ENCODE peak calls at places on chromosomes 12 and 14, in six cellular contexts. W is tibial artery, M is cardiac fibroblast, S is A549, P is bronchial epithelial cell, H is GM10248. J is an unnamed sample.
A peak's percentile ranks its signal among the peaks of the same experiment; 100 is the strongest.

GRCh38 chr12:64120568-64120967 is 101.5 kb downstream of the KICS2 start:
- DNase-seq in H (no peak), M (no peak), S (no peak), P (peak; percentile 84), W (no peak), J (no peak)

GRCh38 chr14:64210211-64210610 is 84.0 kb downstream of the ESR2 start:
- DNase-seq in W (no peak), P (no peak), S (no peak), H (no peak), M (no peak), J (no peak)

GRCh38 chr12:107775093-107775721 is 703 bp downstream of the ASCL4 start:
- DNase-seq in H (no peak), W (no peak), S (no peak), P (no peak), M (no peak), J (peak; percentile 2)

GRCh38 chr12:94095618-94096017 is 52.8 kb upstream of the PLXNC1 start:
- DNase-seq in M (no peak), H (no peak), S (no peak), P (no peak), W (no peak), J (no peak)

GRCh38 chr14:49972840-49973239 is 80.0 kb downstream of the ARF6 start:
- DNase-seq in P (peak; percentile 95), M (peak; percentile 88), S (peak; percentile 72), W (no peak), H (no peak), J (peak; percentile 98)

GRCh38 chr14:24369463-24369862 is 1.5 kb downstream of the NFATC4 start:
- DNase-seq in W (peak; percentile 71), S (no peak), M (no peak), H (no peak), P (no peak), J (no peak)

GRCh38 chr12:113735146-113735545 is 231.0 kb downstream of the RBM19 start:
- DNase-seq in H (no peak), W (no peak), S (no peak), M (no peak), P (no peak), J (no peak)

GRCh38 chr14:88599761-88600439 is 37.1 kb downstream of the ZC3H14 start:
- DNase-seq in P (no peak), S (no peak), W (no peak), H (peak; percentile 73), M (no peak), J (no peak)

GRCh38 chr12:28222081-28222700 is 31.9 kb downstream of the CCDC91 start:
- DNase-seq in S (no peak), P (no peak), H (no peak), M (no peak), W (no peak), J (no peak)

GRCh38 chr12:43675048-43675904 is 83.3 kb downstream of the PUS7L start:
- DNase-seq in M (no peak), H (no peak), P (peak; percentile 8), S (no peak), W (no peak), J (no peak)

GRCh38 chr14:68359862-68360552 is 432.9 kb downstream of the ZFP36L1 start:
- DNase-seq in P (peak; percentile 58), M (peak; percentile 75), H (no peak), W (peak; percentile 88), S (peak; percentile 22), J (peak; percentile 25)

GRCh38 chr14:41225433-41225832 is 381.2 kb upstream of the LRFN5 start:
- DNase-seq in P (no peak), M (no peak), S (no peak), H (no peak), W (no peak), J (no peak)
- TF ChIP-seq CTCF in P (no peak), M (no peak), S (no peak), H (no peak), W (no peak), J (no peak)

DNA sequence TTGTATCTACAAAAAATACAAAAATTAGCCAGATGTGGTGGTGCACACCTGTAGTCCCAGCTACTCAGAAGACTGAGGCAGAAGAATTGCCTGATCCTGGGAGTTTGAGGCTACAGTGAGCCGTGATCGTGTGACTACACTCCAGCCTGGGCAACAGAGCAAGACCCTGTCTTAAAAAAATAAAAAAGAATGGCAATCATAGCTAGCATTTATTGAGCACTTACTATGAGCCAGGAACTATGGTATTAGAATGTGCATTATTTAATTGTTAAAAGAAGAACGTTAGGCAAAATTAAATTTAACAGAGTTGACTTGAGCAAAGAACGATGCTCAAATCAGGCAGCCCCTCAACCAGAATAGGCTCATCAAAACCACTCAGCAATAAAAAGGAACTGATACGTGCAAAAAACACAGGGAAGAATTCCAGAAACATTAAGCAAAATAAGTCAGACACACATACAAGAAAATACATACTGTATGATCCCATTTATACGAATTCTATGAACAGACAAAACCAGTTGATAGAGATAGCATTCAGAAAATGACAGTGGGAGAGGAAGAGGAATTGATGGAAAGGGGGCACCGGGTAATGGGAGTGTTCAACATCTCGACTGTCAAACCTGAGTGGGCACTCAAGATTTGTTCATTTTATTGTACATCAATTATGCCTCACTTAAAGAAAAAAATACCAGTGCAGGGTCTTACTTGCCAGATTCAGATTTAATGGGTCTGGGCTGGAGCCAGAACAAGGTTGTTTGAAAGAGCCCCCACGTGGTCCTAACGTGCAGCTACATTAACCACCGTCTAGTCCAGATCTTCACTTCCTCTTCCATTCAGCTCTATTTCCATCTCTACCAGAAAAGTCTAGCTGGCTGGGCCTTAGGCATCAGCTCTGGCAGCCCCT is 8.0 kb downstream of the SCNN1A start:
- DNase-seq in H (peak; percentile 80), W (no peak), S (no peak), M (peak; percentile 68), P (no peak), J (peak; percentile 74)
- TF ChIP-seq CTCF in H (peak; percentile 49), W (no peak), S (no peak), M (peak; percentile 20), P (peak; percentile 26), J (peak; percentile 49)

GRCh38 chr12:120496353-120497340 is 734 bp downstream of the DYNLL1 start:
- DNase-seq in H (peak; percentile 70), M (peak; percentile 62), S (peak; percentile 44), W (peak; percentile 81), P (peak; percentile 37), J (peak; percentile 62)
- TF ChIP-seq CTCF in H (peak; percentile 30), M (no peak), S (peak; percentile 38), W (no peak), P (no peak), J (no peak)

DNA sequence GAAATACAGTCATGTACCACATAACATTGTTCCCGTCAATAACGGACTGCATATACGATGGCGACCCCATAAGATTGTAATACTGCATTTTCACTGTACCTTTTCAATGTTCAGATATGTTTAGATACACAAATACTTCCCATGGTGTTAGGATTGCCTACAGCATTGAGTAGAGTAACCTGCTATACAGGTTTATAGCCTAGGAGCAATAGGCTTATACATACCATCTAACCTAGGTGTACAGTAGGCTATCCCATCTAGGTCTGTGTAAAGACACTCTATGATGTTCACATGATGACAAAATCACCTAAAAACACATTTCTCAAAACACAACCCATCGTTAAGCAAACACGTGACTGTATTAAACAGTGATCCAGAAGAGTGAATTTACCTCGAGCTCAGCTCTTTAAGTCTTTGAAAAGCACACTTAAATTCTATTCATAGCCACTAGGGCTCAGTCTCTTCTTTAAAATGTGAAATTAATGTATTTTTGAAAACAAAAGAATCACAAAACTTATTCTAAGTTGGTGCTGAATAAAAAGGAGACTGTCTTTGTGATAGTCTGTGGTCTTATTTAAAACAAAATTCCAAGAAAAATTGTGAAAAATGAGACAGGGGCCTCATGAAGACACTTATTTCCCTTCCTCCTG is 239.1 kb upstream of the ARID2 start:
- DNase-seq in P (peak; percentile 42), H (no peak), M (no peak), S (no peak), W (no peak), J (no peak)
- TF ChIP-seq CTCF in P (no peak), H (no peak), M (no peak), S (no peak), W (no peak), J (no peak)

J was measured in choroid plexus epithelial cell.